ENCODE peak calls at places on chromosomes 3 and 15, in five cellular contexts. One of them, this sample, is unnamed.

GRCh38 chr3:71456155-71456554 is 127.4 kb downstream of the FOXP1 start:
- DNase-seq in AG04450: no peak
- DNase-seq in iPS DF 19.7: no peak
- DNase-seq in NCI-H510A treated with DMSO at 0.1 percent for 48 hours: no peak
- DNase-seq in amniotic stem cell: no peak
- DNase-seq in this sample: peak

GRCh38 chr15:80202016-80202315 is 49.2 kb downstream of the FAH start:
- DNase-seq in amniotic stem cell: no peak
- DNase-seq in AG04450: no peak
- DNase-seq in NCI-H510A treated with DMSO at 0.1 percent for 48 hours: no peak
- DNase-seq in iPS DF 19.7: no peak
- DNase-seq in this sample: no peak

GRCh38 chr3:114058646-114059045 is 2.1 kb downstream of the QTRT2 start:
- DNase-seq in amniotic stem cell: no peak
- DNase-seq in AG04450: no peak
- DNase-seq in NCI-H510A treated with DMSO at 0.1 percent for 48 hours: no peak
- DNase-seq in iPS DF 19.7: no peak
- DNase-seq in this sample: no peak

GRCh38 chr3:13019243-13019701 is 54.0 kb downstream of the IQSEC1 start:
- DNase-seq in AG04450: peak
- DNase-seq in iPS DF 19.7: peak
- DNase-seq in amniotic stem cell: peak
- DNase-seq in NCI-H510A treated with DMSO at 0.1 percent for 48 hours: no peak
- DNase-seq in this sample: no peak

GRCh38 chr3:130310109-130310508 is 35.4 kb upstream of the COL6A5 start:
- DNase-seq in NCI-H510A treated with DMSO at 0.1 percent for 48 hours: no peak
- DNase-seq in iPS DF 19.7: no peak
- DNase-seq in amniotic stem cell: no peak
- DNase-seq in AG04450: no peak
- DNase-seq in this sample: no peak

GRCh38 chr3:132726341-132726823 is 4.2 kb upstream of the NPHP3 start:
- DNase-seq in AG04450: no peak
- DNase-seq in amniotic stem cell: no peak
- DNase-seq in iPS DF 19.7: no peak
- DNase-seq in NCI-H510A treated with DMSO at 0.1 percent for 48 hours: peak
- DNase-seq in this sample: peak

GRCh38 chr3:69320867-69321266 is 65.0 kb downstream of the FRMD4B start:
- DNase-seq in NCI-H510A treated with DMSO at 0.1 percent for 48 hours: no peak
- DNase-seq in amniotic stem cell: no peak
- DNase-seq in iPS DF 19.7: no peak
- DNase-seq in AG04450: no peak
- DNase-seq in this sample: peak

GRCh38 chr3:108673988-108674661 is 83.1 kb downstream of the RETNLB start:
- DNase-seq in iPS DF 19.7: no peak
- DNase-seq in NCI-H510A treated with DMSO at 0.1 percent for 48 hours: no peak
- DNase-seq in amniotic stem cell: no peak
- DNase-seq in AG04450: no peak
- DNase-seq in this sample: no peak

GRCh38 chr15:88187195-88187594 is 69.3 kb downstream of the NTRK3 start:
- DNase-seq in NCI-H510A treated with DMSO at 0.1 percent for 48 hours: no peak
- DNase-seq in AG04450: no peak
- DNase-seq in amniotic stem cell: no peak
- DNase-seq in iPS DF 19.7: no peak
- DNase-seq in this sample: no peak

GRCh38 chr3:102466001-102466400 is 31.2 kb downstream of the ZPLD1 start:
- DNase-seq in AG04450: no peak
- DNase-seq in NCI-H510A treated with DMSO at 0.1 percent for 48 hours: no peak
- DNase-seq in amniotic stem cell: no peak
- DNase-seq in iPS DF 19.7: no peak
- DNase-seq in this sample: no peak

GRCh38 chr3:187288176-187288893 is 3.2 kb downstream of the MASP1 start:
- DNase-seq in iPS DF 19.7: no peak
- DNase-seq in amniotic stem cell: no peak
- DNase-seq in NCI-H510A treated with DMSO at 0.1 percent for 48 hours: no peak
- DNase-seq in AG04450: no peak
- DNase-seq in this sample: no peak

GRCh38 chr3:146035366-146035765 is 125.6 kb downstream of the PLOD2 start:
- DNase-seq in NCI-H510A treated with DMSO at 0.1 percent for 48 hours: no peak
- DNase-seq in amniotic stem cell: no peak
- DNase-seq in iPS DF 19.7: no peak
- DNase-seq in AG04450: no peak
- DNase-seq in this sample: no peak

GRCh38 chr3:130748520-130748919 is 1.9 kb upstream of the PIK3R4 start:
- DNase-seq in NCI-H510A treated with DMSO at 0.1 percent for 48 hours: no peak
- DNase-seq in AG04450: no peak
- DNase-seq in iPS DF 19.7: no peak
- DNase-seq in amniotic stem cell: no peak
- DNase-seq in this sample: no peak

GRCh38 chr15:77025941-77026411 is 31.1 kb downstream of the PSTPIP1 start:
- DNase-seq in amniotic stem cell: no peak
- DNase-seq in iPS DF 19.7: no peak
- DNase-seq in NCI-H510A treated with DMSO at 0.1 percent for 48 hours: no peak
- DNase-seq in AG04450: no peak
- DNase-seq in this sample: no peak

GRCh38 chr3:8637348-8637747 is 7.2 kb downstream of the SSUH2 start:
- DNase-seq in iPS DF 19.7: no peak
- DNase-seq in NCI-H510A treated with DMSO at 0.1 percent for 48 hours: no peak
- DNase-seq in AG04450: no peak
- DNase-seq in amniotic stem cell: no peak
- DNase-seq in this sample: no peak

GRCh38 chr15:33700695-33701303 is 267.5 kb upstream of the CHRM5 start:
- DNase-seq in amniotic stem cell: peak
- DNase-seq in NCI-H510A treated with DMSO at 0.1 percent for 48 hours: peak
- DNase-seq in iPS DF 19.7: peak
- DNase-seq in AG04450: peak
- DNase-seq in this sample: peak

GRCh38 chr15:63015618-63016017 is 26.9 kb upstream of the TPM1 start:
- DNase-seq in amniotic stem cell: no peak
- DNase-seq in NCI-H510A treated with DMSO at 0.1 percent for 48 hours: no peak
- DNase-seq in AG04450: peak
- DNase-seq in iPS DF 19.7: no peak
- DNase-seq in this sample: no peak

GRCh38 chr3:128051459-128051836 is 789 bp upstream of the SEC61A1 start:
- DNase-seq in NCI-H510A treated with DMSO at 0.1 percent for 48 hours: no peak
- DNase-seq in amniotic stem cell: no peak
- DNase-seq in iPS DF 19.7: no peak
- DNase-seq in AG04450: no peak
- DNase-seq in this sample: no peak

GRCh38 chr3:43152649-43153048 is 46.8 kb upstream of the POMGNT2 start:
- DNase-seq in amniotic stem cell: no peak
- DNase-seq in NCI-H510A treated with DMSO at 0.1 percent for 48 hours: peak
- DNase-seq in iPS DF 19.7: no peak
- DNase-seq in AG04450: no peak
- DNase-seq in this sample: no peak

GRCh38 chr3:187085933-187086332 is 53.4 kb downstream of the RPL39L start:
- DNase-seq in amniotic stem cell: no peak
- DNase-seq in iPS DF 19.7: no peak
- DNase-seq in AG04450: no peak
- DNase-seq in NCI-H510A treated with DMSO at 0.1 percent for 48 hours: no peak
- DNase-seq in this sample: no peak

GRCh38 chr3:18500322-18500721 is 75.2 kb upstream of the SATB1 start:
- DNase-seq in NCI-H510A treated with DMSO at 0.1 percent for 48 hours: no peak
- DNase-seq in amniotic stem cell: no peak
- DNase-seq in AG04450: no peak
- DNase-seq in iPS DF 19.7: no peak
- DNase-seq in this sample: no peak

GRCh38 chr3:197913981-197914380 is 36.0 kb upstream of the RPL35A start:
- DNase-seq in iPS DF 19.7: no peak
- DNase-seq in AG04450: no peak
- DNase-seq in amniotic stem cell: no peak
- DNase-seq in NCI-H510A treated with DMSO at 0.1 percent for 48 hours: no peak
- DNase-seq in this sample: no peak

GRCh38 chr15:72751751-72752455 is 31.7 kb downstream of the ADPGK start:
- DNase-seq in amniotic stem cell: no peak
- DNase-seq in NCI-H510A treated with DMSO at 0.1 percent for 48 hours: no peak
- DNase-seq in AG04450: no peak
- DNase-seq in iPS DF 19.7: no peak
- DNase-seq in this sample: peak

GRCh38 chr3:108319428-108320053 is 23.2 kb downstream of the HHLA2 start:
- DNase-seq in NCI-H510A treated with DMSO at 0.1 percent for 48 hours: no peak
- DNase-seq in iPS DF 19.7: no peak
- DNase-seq in amniotic stem cell: no peak
- DNase-seq in AG04450: no peak
- DNase-seq in this sample: peak

GRCh38 chr15:62932436-62932835 is 110.1 kb upstream of the TPM1 start:
- DNase-seq in amniotic stem cell: peak
- DNase-seq in iPS DF 19.7: no peak
- DNase-seq in NCI-H510A treated with DMSO at 0.1 percent for 48 hours: no peak
- DNase-seq in AG04450: peak
- DNase-seq in this sample: no peak